ENCODE peak calls at places on chromosome 1, in five cellular contexts. B, F, Z, R and E are unnamed samples.

GRCh38 chr1:53919675-53920066 is 25.7 kb downstream of the DIO1 start:
- DNase-seq in B (no peak), F (no peak), R (no peak), Z (peak; percentile 26), E (no peak)

GRCh38 chr1:56149761-56150160 is 429.6 kb downstream of the PLPP3 start:
- DNase-seq in F (no peak), B (no peak), Z (no peak), R (no peak), E (no peak)

GRCh38 chr1:113669988-113670387 is 89.3 kb downstream of the PHTF1 start:
- DNase-seq in F (no peak), Z (no peak), B (no peak), R (no peak), E (no peak)

GRCh38 chr1:164617607-164618564 is 58.9 kb downstream of the PBX1 start:
- DNase-seq in F (no peak), Z (no peak), B (no peak), R (no peak), E (no peak)

GRCh38 chr1:157142245-157142644 is 4.0 kb upstream of the ETV3 start:
- DNase-seq in Z (no peak), R (no peak), B (no peak), F (no peak), E (no peak)

GRCh38 chr1:153535664-153536585 is at the start of gene S100A6:
- DNase-seq in F (peak; percentile 94), B (peak; percentile 32), R (peak; percentile 70), Z (peak; percentile 90), E (no peak)

GRCh38 chr1:161792740-161793139 is 26.6 kb downstream of the ATF6 start:
- DNase-seq in F (peak; percentile 46), R (peak; percentile 57), B (peak; percentile 44), Z (no peak), E (no peak)

GRCh38 chr1:220225957-220226356 is 46.3 kb downstream of the RAB3GAP2 start:
- DNase-seq in F (no peak), B (no peak), R (no peak), Z (no peak), E (no peak)

GRCh38 chr1:13737388-13737787 is 37.4 kb downstream of the PRDM2 start:
- DNase-seq in F (no peak), R (no peak), B (no peak), Z (no peak), E (no peak)

GRCh38 chr1:31753623-31754349 is 10.4 kb downstream of the ADGRB2 start:
- DNase-seq in R (no peak), B (peak; percentile 74), F (peak; percentile 78), Z (no peak), E (peak; percentile 43)

GRCh38 chr1:151728151-151728711 is 6.9 kb downstream of the RIIAD1 start:
- DNase-seq in B (no peak), F (no peak), Z (no peak), R (no peak), E (no peak)

GRCh38 chr1:37932759-37933158 is 14.1 kb downstream of the INPP5B start:
- DNase-seq in F (peak; percentile 16), B (no peak), R (peak; percentile 52), Z (no peak), E (no peak)